ENCODE peak calls at places on chromosomes 13 and 19, in ten cellular contexts. X, H, U, O, Z, C, D, B, P and G are unnamed samples.
A peak's percentile ranks its signal among the peaks of the same experiment; 100 is the strongest.

GRCh38 chr19:30393046-30393445 is 20.9 kb downstream of the ZNF536 start:
- DNase-seq in X (no peak), H (peak; percentile 39), U (no peak), O (no peak), Z (no peak), C (no peak), D (no peak), B (no peak), P (no peak), G (no peak)

GRCh38 chr13:110699148-110700145 is 6.5 kb downstream of the CARS2 start:
- DNase-seq in X (no peak), H (no peak), U (no peak), O (no peak), Z (no peak), C (no peak), D (no peak), B (no peak), P (no peak), G (no peak)

GRCh38 chr19:38975214-38975860 is at the start of gene FBXO17:
- DNase-seq in X (peak; percentile 75), H (peak; percentile 83), U (no peak), O (no peak), Z (peak; percentile 48), C (peak; percentile 81), D (peak; percentile 68), B (peak; percentile 75), P (peak; percentile 65), G (no peak)

GRCh38 chr13:99258210-99258860 is at the start of gene GPR18:
- DNase-seq in X (no peak), H (peak; percentile 8), U (no peak), O (no peak), Z (no peak), C (no peak), D (no peak), B (no peak), P (no peak), G (no peak)

GRCh38 chr13:45119990-45120864 is at the start of gene GTF2F2:
- DNase-seq in X (peak; percentile 95), H (peak; percentile 91), U (peak; percentile 82), O (peak; percentile 77), Z (peak; percentile 89), C (peak; percentile 92), D (peak; percentile 85), B (peak; percentile 91), P (peak; percentile 94), G (peak; percentile 83)

GRCh38 chr13:112145221-112146072 is 78.5 kb downstream of the SOX1 start:
- DNase-seq in X (no peak), H (no peak), U (no peak), O (no peak), Z (no peak), C (peak; percentile 15), D (no peak), B (no peak), P (no peak), G (no peak)

GRCh38 chr19:11130824-11131455 is 24.6 kb downstream of the SPC24 start:
- DNase-seq in X (peak; percentile 87), H (peak; percentile 77), U (peak; percentile 45), O (peak; percentile 35), Z (peak; percentile 86), C (peak; percentile 90), D (no peak), B (peak; percentile 79), P (peak; percentile 89), G (peak; percentile 64)

GRCh38 chr19:24142771-24143170 is 55.8 kb downstream of the ZNF254 start:
- DNase-seq in X (no peak), H (no peak), U (no peak), O (no peak), Z (no peak), C (no peak), D (no peak), B (no peak), P (no peak), G (no peak)

GRCh38 chr13:32225494-32225931 is 89.7 kb downstream of the ZAR1L start:
- DNase-seq in X (no peak), H (no peak), U (peak; percentile 89), O (no peak), Z (no peak), C (no peak), D (no peak), B (no peak), P (no peak), G (no peak)

GRCh38 chr19:50836543-50837195 is 3.3 kb upstream of the KLK15 start:
- DNase-seq in X (no peak), H (no peak), U (no peak), O (no peak), Z (no peak), C (no peak), D (no peak), B (no peak), P (peak; percentile 30), G (no peak)

GRCh38 chr13:72194531-72194930 is 327.5 kb upstream of the DACH1 start:
- DNase-seq in X (no peak), H (no peak), U (no peak), O (no peak), Z (no peak), C (no peak), D (peak; percentile 52), B (no peak), P (no peak), G (no peak)

GRCh38 chr19:54364775-54365257 is at the start of gene LAIR1:
- DNase-seq in X (peak; percentile 75), H (no peak), U (no peak), O (no peak), Z (no peak), C (peak; percentile 71), D (no peak), B (no peak), P (peak; percentile 61), G (peak; percentile 50)

GRCh38 chr13:98940325-98940724 is 37.5 kb downstream of the DOCK9 start:
- DNase-seq in X (no peak), H (no peak), U (no peak), O (no peak), Z (no peak), C (no peak), D (no peak), B (no peak), P (no peak), G (no peak)

GRCh38 chr19:46574533-46574932 is 26.6 kb upstream of the CALM3 start:
- DNase-seq in X (no peak), H (peak; percentile 87), U (no peak), O (no peak), Z (no peak), C (no peak), D (no peak), B (no peak), P (no peak), G (no peak)

GRCh38 chr13:44404261-44405139 is 30.9 kb downstream of the SERP2 start:
- DNase-seq in X (no peak), H (no peak), U (no peak), O (no peak), Z (no peak), C (no peak), D (no peak), B (no peak), P (no peak), G (no peak)

GRCh38 chr19:50326101-50326664 is 3.0 kb downstream of the KCNC3 start:
- DNase-seq in X (no peak), H (no peak), U (no peak), O (no peak), Z (no peak), C (no peak), D (no peak), B (no peak), P (no peak), G (no peak)

GRCh38 chr13:103878891-103879605 is 812.8 kb upstream of the SLC10A2 start:
- DNase-seq in X (no peak), H (no peak), U (no peak), O (no peak), Z (no peak), C (no peak), D (no peak), B (no peak), P (no peak), G (no peak)

GRCh38 chr13:103884139-103884723 is 818.0 kb upstream of the SLC10A2 start:
- DNase-seq in X (no peak), H (no peak), U (no peak), O (no peak), Z (no peak), C (no peak), D (no peak), B (no peak), P (no peak), G (no peak)

GRCh38 chr13:103883698-103884097 is 817.5 kb upstream of the SLC10A2 start:
- DNase-seq in X (no peak), H (no peak), U (no peak), O (no peak), Z (no peak), C (no peak), D (no peak), B (peak; percentile 2), P (no peak), G (no peak)

DNA sequence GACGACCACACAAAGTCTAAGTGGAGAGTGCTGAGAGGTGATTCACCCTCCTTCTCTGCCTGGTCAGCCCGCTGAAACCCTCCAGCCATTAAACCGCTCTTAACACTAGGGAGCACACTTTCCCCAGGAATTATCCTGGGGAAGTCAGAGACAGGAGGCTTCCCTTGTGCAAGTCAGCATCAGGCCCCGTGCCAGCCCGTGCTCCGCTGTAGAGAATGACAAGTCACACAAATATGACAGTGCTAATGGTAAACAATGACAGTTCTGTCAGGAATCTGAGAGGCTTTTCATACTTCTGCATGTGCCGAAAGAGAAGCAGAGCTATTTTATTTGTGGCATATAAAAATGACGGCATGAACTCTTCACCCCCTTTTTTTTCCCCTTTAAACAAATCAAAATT is 816.9 kb upstream of the SLC10A2 start:
- DNase-seq in X (peak; percentile 89), H (peak; percentile 76), U (peak; percentile 89), O (peak; percentile 90), Z (peak; percentile 87), C (peak; percentile 84), D (peak; percentile 89), B (peak; percentile 84), P (peak; percentile 93), G (no peak)
- TF ChIP-seq CTCF in X (peak; percentile 8), H (peak; percentile 50), U (peak; percentile 75), O (peak; percentile 39), Z (peak; percentile 54), C (peak; percentile 21), D (peak; percentile 46), B (peak; percentile 72), P (peak; percentile 57), G (no peak)

GRCh38 chr19:12750851-12751250 is 740 bp upstream of the BEST2 start:
- DNase-seq in X (no peak), H (no peak), U (no peak), O (no peak), Z (no peak), C (no peak), D (no peak), B (no peak), P (no peak), G (no peak)
- H3K27me3 ChIP-seq in X (no peaks in the 10 kb centered on the region), H (peaks cover 9% of the 10 kb centered on the region), U (peaks cover 12% of the 10 kb centered on the region), O (no peaks in the 10 kb centered on the region), Z (no peaks in the 10 kb centered on the region), C (peaks cover 37% of the 10 kb centered on the region), D (no peaks in the 10 kb centered on the region), B (peaks cover 52% of the 10 kb centered on the region), P (peaks cover 17% of the 10 kb centered on the region), G (peaks cover 8% of the 10 kb centered on the region)

GRCh38 chr19:42653841-42654240 is 59.1 kb upstream of the CEACAM8 start:
- DNase-seq in X (no peak), H (peak; percentile 8), U (no peak), O (no peak), Z (no peak), C (no peak), D (no peak), B (no peak), P (no peak), G (no peak)
- H3K27ac ChIP-seq in X (no peak overlapping the region), H (no peak overlapping the region), U (no peak overlapping the region), O (no peak overlapping the region), Z (no peak overlapping the region), C (no peak overlapping the region), D (no peak overlapping the region), B (no peak overlapping the region), P (no peak overlapping the region), G (no peak overlapping the region)

GRCh38 chr13:107421028-107421427 is 794.3 kb downstream of the LIG4 start:
- DNase-seq in X (no peak), H (no peak), U (peak; percentile 7), O (no peak), Z (no peak), C (no peak), D (no peak), B (no peak), P (no peak), G (no peak)
- TF ChIP-seq CTCF in X (no peak), H (no peak), U (no peak), O (no peak), Z (no peak), C (no peak), D (no peak), B (no peak), P (no peak), G (no peak)